ENCODE peak calls at places on chromosomes 11 and 22, in seven cellular contexts. L, Q, Y, C, D, F and X are unnamed samples.

GRCh38 chr11:117984471-117984870 is 1.7 kb upstream of the IL10RA start:
- DNase-seq in L (peak; percentile 2), Q (no peak), Y (no peak), C (no peak), D (no peak), F (no peak), X (no peak)

GRCh38 chr11:73461335-73461840 is 85.2 kb downstream of the RELT start:
- DNase-seq in L (no peak), Q (no peak), Y (no peak), C (no peak), D (no peak), F (no peak), X (no peak)

GRCh38 chr11:9180784-9181183 is 84.4 kb downstream of the DENND5A start:
- DNase-seq in L (no peak), Q (no peak), Y (no peak), C (no peak), D (no peak), F (no peak), X (no peak)

GRCh38 chr11:8913961-8914660 is 3.1 kb downstream of the AKIP1 start:
- DNase-seq in L (peak; percentile 74), Q (peak; percentile 27), Y (no peak), C (no peak), D (peak; percentile 33), F (no peak), X (no peak)

GRCh38 chr11:130631119-130631518 is 182.7 kb downstream of the ADAMTS15 start:
- DNase-seq in L (no peak), Q (no peak), Y (no peak), C (no peak), D (no peak), F (no peak), X (no peak)

GRCh38 chr11:8693010-8693551 is 10.5 kb downstream of the RPL27A start:
- DNase-seq in L (no peak), Q (no peak), Y (no peak), C (no peak), D (no peak), F (no peak), X (no peak)

GRCh38 chr11:21268036-21268435 is 598.6 kb downstream of the NELL1 start:
- DNase-seq in L (no peak), Q (no peak), Y (no peak), C (no peak), D (no peak), F (no peak), X (no peak)

GRCh38 chr11:22508691-22509090 is 116.9 kb downstream of the FANCF start:
- DNase-seq in L (no peak), Q (no peak), Y (no peak), C (no peak), D (no peak), F (no peak), X (no peak)

GRCh38 chr11:66362481-66363147 is 8.9 kb downstream of the SLC29A2 start:
- DNase-seq in L (no peak), Q (no peak), Y (peak; percentile 39), C (no peak), D (no peak), F (no peak), X (no peak)

GRCh38 chr11:68470304-68470811 is 9.8 kb downstream of the PPP6R3 start:
- DNase-seq in L (no peak), Q (no peak), Y (no peak), C (no peak), D (no peak), F (no peak), X (no peak)

GRCh38 chr11:71249301-71249700 is 3.1 kb downstream of the SHANK2 start:
- DNase-seq in L (no peak), Q (no peak), Y (no peak), C (peak; percentile 51), D (no peak), F (no peak), X (no peak)

GRCh38 chr22:32839776-32840571 is 38.5 kb downstream of the TIMP3 start:
- DNase-seq in L (peak; percentile 87), Q (no peak), Y (no peak), C (no peak), D (no peak), F (no peak), X (peak; percentile 44)

GRCh38 chr11:132911186-132911585 is 621.1 kb downstream of the OPCML start:
- DNase-seq in L (no peak), Q (no peak), Y (no peak), C (no peak), D (no peak), F (no peak), X (no peak)

GRCh38 chr11:34565417-34566208 is 52.0 kb upstream of the ELF5 start:
- DNase-seq in L (no peak), Q (no peak), Y (no peak), C (no peak), D (peak; percentile 26), F (no peak), X (no peak)
- TF ChIP-seq CTCF in L (no peak), Q (no peak), Y (no peak), C (peak; percentile 26), D (no peak), F (no peak), X (no peak)

DNA sequence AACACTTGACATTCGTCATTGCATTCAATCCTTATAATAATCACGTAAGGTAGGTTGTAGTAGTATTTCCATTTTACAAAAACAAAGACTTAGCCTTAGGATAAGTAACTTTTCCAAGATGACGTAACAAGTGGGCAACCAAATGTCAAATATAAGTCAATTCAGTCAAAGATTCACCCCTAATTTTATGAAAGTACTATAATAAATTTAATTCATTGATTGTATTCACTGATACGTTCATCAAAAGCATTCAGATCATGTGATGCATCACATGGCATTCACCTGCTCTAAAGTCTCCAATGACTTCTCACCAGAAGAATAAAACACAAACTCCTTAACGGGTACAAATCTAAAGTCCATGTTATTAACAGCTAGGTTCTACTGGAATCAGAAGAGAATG is 2.1 kb downstream of the KIF18A start:
- DNase-seq in L (no peak), Q (no peak), Y (no peak), C (no peak), D (no peak), F (no peak), X (no peak)
- H3K4me1 ChIP-seq in L (peaks cover 2% of the 10 kb centered on the region), Q (peaks cover 31% of the 10 kb centered on the region), Y (peaks cover 41% of the 10 kb centered on the region), C (peaks cover 15% of the 10 kb centered on the region), D (peaks cover 22% of the 10 kb centered on the region), F (no peaks in the 10 kb centered on the region), X (peaks cover 36% of the 10 kb centered on the region)

GRCh38 chr22:23036684-23037428 is 33.5 kb upstream of the GNAZ start:
- DNase-seq in L (peak; percentile 69), Q (no peak), Y (no peak), C (no peak), D (peak; percentile 12), F (no peak), X (no peak)

GRCh38 chr22:23032681-23033080 is 37.6 kb upstream of the GNAZ start:
- DNase-seq in L (no peak), Q (no peak), Y (no peak), C (no peak), D (no peak), F (no peak), X (no peak)

GRCh38 chr22:23033116-23033905 is 37.0 kb upstream of the GNAZ start:
- DNase-seq in L (no peak), Q (no peak), Y (no peak), C (no peak), D (no peak), F (no peak), X (no peak)

GRCh38 chr22:23035557-23036277 is 34.6 kb upstream of the GNAZ start:
- DNase-seq in L (no peak), Q (no peak), Y (peak; percentile 84), C (no peak), D (no peak), F (no peak), X (no peak)

DNA sequence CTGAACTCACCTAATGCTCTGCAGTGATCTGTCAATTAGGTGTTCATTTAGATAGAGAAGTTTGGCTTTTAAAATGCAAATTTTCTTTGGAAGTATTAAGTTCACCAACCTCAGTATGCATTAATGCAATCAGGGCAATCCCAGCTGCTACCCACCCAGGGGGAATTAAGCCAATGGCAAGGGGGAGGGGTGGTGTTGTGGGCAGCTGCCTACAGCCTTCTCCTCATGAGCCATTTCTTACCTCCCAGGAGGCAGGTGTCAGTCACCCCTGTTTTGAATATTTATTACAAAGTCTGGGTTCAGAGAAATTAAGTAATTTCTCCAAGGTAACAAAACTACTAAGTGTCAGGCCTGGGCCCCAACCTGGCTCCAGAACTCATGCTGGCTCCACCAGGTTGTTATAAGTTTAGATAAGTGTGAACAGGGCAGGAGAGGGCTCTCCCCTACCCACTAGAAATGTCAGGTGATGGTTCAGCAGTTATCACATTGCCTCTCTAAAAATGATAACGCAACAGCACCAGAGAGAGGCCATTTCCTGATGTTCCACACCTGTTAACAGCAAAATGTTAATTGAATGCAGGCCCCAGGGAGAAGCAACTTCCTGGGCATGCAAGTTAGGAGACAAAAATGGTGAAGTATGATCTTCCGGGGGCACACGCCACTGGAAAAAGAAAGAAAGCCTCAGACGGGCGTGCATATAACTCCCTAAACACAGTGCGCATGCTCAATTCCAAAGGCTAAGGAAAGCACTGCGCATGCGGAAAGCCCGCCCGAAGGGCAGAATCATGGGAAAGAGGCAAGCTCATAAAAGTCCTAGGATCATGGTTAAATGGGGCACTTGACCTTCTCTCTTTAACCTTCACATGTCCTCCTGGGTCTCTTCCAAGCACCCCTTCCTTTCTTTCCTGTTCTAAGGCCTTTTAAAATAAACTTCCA is 35.4 kb upstream of the GNAZ start:
- DNase-seq in L (no peak), Q (no peak), Y (no peak), C (no peak), D (no peak), F (no peak), X (no peak)
- H3K27ac ChIP-seq in L (no peak overlapping the region), Q (no peak overlapping the region), Y (peak overlapping the region; percentile 76), C (no peak overlapping the region), D (no peak overlapping the region), F (no peak overlapping the region), X (no peak overlapping the region)

GRCh38 chr11:101456812-101457211 is 127.0 kb downstream of the TRPC6 start:
- DNase-seq in L (no peak), Q (no peak), Y (no peak), C (no peak), D (no peak), F (no peak), X (no peak)
- TF ChIP-seq CTCF in L (peak; percentile 30), Q (no peak), Y (peak; percentile 53), C (peak; percentile 43), D (no peak), F (peak; percentile 30), X (peak; percentile 59)

GRCh38 chr22:48237466-48237865 is 1475.0 kb downstream of the TBC1D22A start:
- DNase-seq in L (peak; percentile 27), Q (no peak), Y (peak; percentile 51), C (no peak), D (no peak), F (no peak), X (no peak)

GRCh38 chr22:48236261-48236660 is 1473.8 kb downstream of the TBC1D22A start:
- DNase-seq in L (peak; percentile 46), Q (no peak), Y (no peak), C (no peak), D (no peak), F (no peak), X (no peak)

GRCh38 chr22:48235744-48236143 is 1473.3 kb downstream of the TBC1D22A start:
- DNase-seq in L (peak; percentile 17), Q (no peak), Y (peak; percentile 33), C (no peak), D (no peak), F (no peak), X (no peak)

GRCh38 chr22:48233586-48233985 is 1471.1 kb downstream of the TBC1D22A start:
- DNase-seq in L (no peak), Q (no peak), Y (no peak), C (no peak), D (no peak), F (no peak), X (no peak)

GRCh38 chr22:48234011-48234410 is 1471.6 kb downstream of the TBC1D22A start:
- DNase-seq in L (peak; percentile 36), Q (no peak), Y (no peak), C (no peak), D (no peak), F (no peak), X (no peak)
- H3K4me1 ChIP-seq in L (no peaks in the 10 kb centered on the region), Q (no peaks in the 10 kb centered on the region), Y (no peaks in the 10 kb centered on the region), C (no peaks in the 10 kb centered on the region), D (no peaks in the 10 kb centered on the region), F (no peaks in the 10 kb centered on the region), X (no peaks in the 10 kb centered on the region)